ENCODE peak calls at places on chromosomes 3 and 15, in nine cellular contexts. F is SK-N-SH, W is MM.1S, E is HCT116, V is PC-3, P is hepatocyte, J is OCI-LY7, S is neural progenitor cell, Z is GM23248. R is an unnamed sample.

GRCh38 chr15:27170866-27171265 is 199.9 kb downstream of the GABRG3 start:
- DNase-seq in V (no peak), Z (no peak), J (no peak), P (no peak), F (no peak), S (no peak), E (no peak), W (no peak), R (no peak)

GRCh38 chr3:98246142-98246541 is 17.9 kb upstream of the OR5H6 start:
- DNase-seq in J (no peak), V (peak; percentile 28), F (no peak), W (no peak), Z (no peak), S (no peak), P (no peak), E (no peak), R (no peak)

GRCh38 chr15:22902578-22902977 is 64.1 kb downstream of the NIPA2 start:
- DNase-seq in S (no peak), Z (no peak), V (no peak), J (peak; percentile 49), P (no peak), W (no peak), F (no peak), E (no peak), R (peak; percentile 47)

GRCh38 chr3:36596411-36596810 is 167.9 kb downstream of the DCLK3 start:
- DNase-seq in E (no peak), J (no peak), W (no peak), V (no peak), S (no peak), Z (no peak), F (no peak), P (no peak), R (no peak)

GRCh38 chr3:40623567-40623966 is 98.8 kb downstream of the ZNF621 start:
- DNase-seq in F (no peak), J (peak; percentile 29), P (no peak), Z (peak; percentile 13), W (peak; percentile 61), S (no peak), V (peak; percentile 57), E (no peak), R (no peak)

GRCh38 chr3:149388001-149388435 is 10.6 kb upstream of the TM4SF1 start:
- DNase-seq in E (no peak), P (peak; percentile 54), Z (peak; percentile 90), V (peak; percentile 82), W (no peak), S (no peak), F (no peak), J (no peak), R (no peak)

GRCh38 chr15:77596821-77597803 is 35.6 kb downstream of the LINGO1 start:
- DNase-seq in S (peak; percentile 61), P (no peak), E (no peak), V (no peak), Z (no peak), J (no peak), W (no peak), F (no peak), R (no peak)

GRCh38 chr15:84982301-84982920 is 755 bp downstream of the PDE8A start:
- DNase-seq in W (no peak), E (no peak), Z (peak; percentile 65), J (peak; percentile 26), S (peak; percentile 53), V (peak; percentile 33), P (peak; percentile 68), F (no peak), R (peak; percentile 63)

GRCh38 chr3:156781310-156782230 is 44.6 kb upstream of the LEKR1 start:
- DNase-seq in S (no peak), W (no peak), F (no peak), E (no peak), V (peak; percentile 85), P (peak; percentile 26), Z (peak; percentile 80), J (no peak), R (no peak)

GRCh38 chr3:48783304-48783703 is 64.4 kb downstream of the PRKAR2A start:
- DNase-seq in P (no peak), W (no peak), J (no peak), S (no peak), F (no peak), E (no peak), Z (no peak), V (no peak), R (no peak)

GRCh38 chr15:89003865-89004725 is 84.2 kb upstream of the ABHD2 start:
- DNase-seq in W (no peak), E (no peak), Z (peak; percentile 61), S (peak; percentile 78), P (peak; percentile 83), F (peak; percentile 65), V (no peak), J (peak; percentile 11), R (peak; percentile 89)

GRCh38 chr3:34015204-34016142 is 217.0 kb downstream of the PDCD6IP start:
- DNase-seq in V (peak; percentile 42), E (no peak), P (no peak), F (no peak), S (peak; percentile 43), W (no peak), J (peak; percentile 36), Z (peak; percentile 23), R (peak; percentile 79)

GRCh38 chr3:99342374-99342773 is 296.0 kb upstream of the COL8A1 start:
- DNase-seq in P (no peak), Z (no peak), V (no peak), E (no peak), W (no peak), S (no peak), F (no peak), J (no peak), R (no peak)

GRCh38 chr3:56111651-56112250 is 356.5 kb downstream of the ERC2 start:
- DNase-seq in V (no peak), Z (no peak), J (no peak), S (no peak), F (no peak), E (no peak), P (no peak), W (no peak), R (no peak)

GRCh38 chr15:69793436-69793782 is 304.3 kb downstream of the TLE3 start:
- DNase-seq in Z (no peak), W (no peak), P (no peak), J (no peak), F (no peak), V (no peak), S (no peak), E (no peak), R (no peak)

GRCh38 chr3:155065537-155065936 is 14.6 kb upstream of the MME start:
- DNase-seq in W (no peak), F (no peak), E (no peak), S (no peak), J (no peak), Z (peak; percentile 92), V (peak; percentile 50), P (peak; percentile 44), R (no peak)
- TF ChIP-seq EZH2phosphoT487 in W (no peak), F (no peak), E (no peak), S (no peak), J (no peak), Z (no peak), V (no peak), P (no peak), R (no peak)

GRCh38 chr15:74791007-74791406 is 9.1 kb downstream of the CSK start:
- DNase-seq in S (no peak), P (no peak), V (no peak), J (no peak), Z (no peak), F (no peak), E (no peak), W (no peak), R (no peak)
- H4K20me1 ChIP-seq in S (peaks cover 97% of the 10 kb centered on the region), P (peaks cover 74% of the 10 kb centered on the region), V (peaks cover 35% of the 10 kb centered on the region), J (peaks cover 34% of the 10 kb centered on the region), Z (no peaks in the 10 kb centered on the region), F (peaks cover 91% of the 10 kb centered on the region), E (peaks cover 12% of the 10 kb centered on the region), W (peaks cover 25% of the 10 kb centered on the region), R (peaks cover 56% of the 10 kb centered on the region)

GRCh38 chr3:16663852-16664712 is 58.9 kb upstream of the DAZL start:
- DNase-seq in E (no peak), Z (peak; percentile 1), V (no peak), P (no peak), W (no peak), F (peak; percentile 25), S (peak; percentile 17), J (no peak), R (peak; percentile 79)

GRCh38 chr3:16653712-16654111 is 48.5 kb upstream of the DAZL start:
- DNase-seq in J (no peak), V (no peak), S (no peak), E (no peak), F (peak; percentile 48), W (no peak), P (no peak), Z (no peak), R (no peak)

GRCh38 chr3:16658933-16659793 is 53.9 kb upstream of the DAZL start:
- DNase-seq in V (peak; percentile 55), Z (no peak), S (peak; percentile 15), F (no peak), J (no peak), W (no peak), E (no peak), P (no peak), R (peak; percentile 80)

DNA sequence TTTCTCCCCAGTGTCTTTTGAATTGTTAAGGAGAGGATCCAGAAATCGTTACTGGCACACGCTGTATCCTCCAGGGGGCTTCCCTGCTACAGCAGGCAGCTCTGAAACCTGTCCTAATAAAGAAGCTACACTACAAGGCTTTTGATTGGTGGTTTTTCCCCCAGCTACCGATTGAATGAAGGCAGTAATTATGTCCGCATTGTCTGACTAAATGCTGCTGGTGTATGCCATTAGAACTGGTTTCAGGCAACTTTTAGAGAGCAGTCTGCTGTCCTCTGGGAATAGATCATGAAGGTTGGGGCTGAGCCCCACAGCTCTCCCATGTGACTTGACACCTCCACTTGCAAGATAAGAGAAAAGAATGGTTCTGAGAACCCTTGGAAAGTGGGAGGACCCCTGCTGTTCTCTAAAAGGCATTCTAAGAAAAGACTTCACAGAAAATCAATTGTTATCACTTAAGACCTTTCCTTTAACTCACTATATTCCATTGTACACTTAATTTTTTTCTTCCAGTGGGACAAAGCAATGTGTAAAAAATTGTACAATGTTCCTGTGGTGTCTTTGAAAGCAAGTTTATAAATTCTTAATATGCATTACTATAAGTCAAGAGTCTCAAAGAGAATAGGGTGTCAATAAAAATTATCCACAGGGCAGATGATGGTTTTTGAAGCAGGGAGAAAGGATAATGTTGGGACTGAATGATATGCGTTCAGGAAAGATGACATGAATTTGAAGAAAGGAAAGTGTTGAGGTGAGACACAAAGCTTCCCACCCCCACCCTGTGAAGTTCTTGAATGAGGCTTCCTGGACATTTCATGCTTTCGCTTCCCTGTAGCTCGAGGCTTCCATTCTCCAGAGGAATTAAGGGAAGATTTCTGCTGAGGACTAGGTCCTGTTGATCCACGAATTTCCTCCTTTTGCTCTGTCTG is 53.0 kb upstream of the DAZL start:
- DNase-seq in J (peak; percentile 5), E (no peak), V (no peak), P (no peak), Z (no peak), F (peak; percentile 11), W (no peak), S (peak; percentile 89), R (peak; percentile 69)
- H3K4me1 ChIP-seq in J (no peaks in the 10 kb centered on the region), E (no peaks in the 10 kb centered on the region), V (peaks cover 11% of the 10 kb centered on the region), P (no peaks in the 10 kb centered on the region), Z (no peaks in the 10 kb centered on the region), F (peaks cover 8% of the 10 kb centered on the region), W (no peaks in the 10 kb centered on the region), S (peaks cover 63% of the 10 kb centered on the region), R (peaks cover 46% of the 10 kb centered on the region)

DNA sequence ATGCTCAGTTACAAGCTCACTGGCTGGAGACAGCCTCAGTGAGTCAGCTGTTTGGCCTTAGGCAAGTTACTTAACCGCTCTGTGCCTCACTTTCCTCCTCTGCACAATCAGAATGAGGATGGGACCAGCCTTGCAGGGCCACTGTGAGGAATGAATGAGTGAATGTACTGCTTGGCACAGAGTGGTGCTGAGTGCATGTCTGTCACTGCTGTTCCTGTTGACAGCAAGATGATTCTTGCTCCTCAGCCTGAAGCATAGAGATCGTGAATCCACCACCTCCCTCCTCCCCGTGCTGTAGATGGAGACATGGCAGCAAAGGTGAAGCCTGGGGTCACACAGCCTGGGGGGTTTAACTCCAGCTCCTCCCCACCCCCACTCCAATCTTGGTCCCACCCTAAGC is 14.6 kb upstream of the GRIP2 start:
- DNase-seq in J (no peak), W (no peak), E (no peak), V (no peak), S (no peak), Z (peak; percentile 37), P (no peak), F (no peak), R (no peak)
- TF ChIP-seq EZH2phosphoT487 in J (no peak), W (no peak), E (no peak), V (no peak), S (no peak), Z (no peak), P (no peak), F (no peak), R (no peak)

R was measured in GM23338.